ENCODE peak calls at places on chromosomes 5 and 9, in five cellular contexts. N, J, C, T and I are unnamed samples.
A peak's percentile ranks its signal among the peaks of the same experiment; 100 is the strongest.

GRCh38 chr5:73282383-73282782 is 109.4 kb downstream of the TMEM174 start:
- DNase-seq in N (no peak), J (no peak), C (no peak), T (no peak), I (no peak)

GRCh38 chr5:78666041-78666444 is 17.5 kb upstream of the LHFPL2 start:
- DNase-seq in N (no peak), J (no peak), C (peak; percentile 63), T (no peak), I (no peak)

GRCh38 chr5:178305801-178306200 is 73.2 kb upstream of the PHYKPL start:
- DNase-seq in N (no peak), J (no peak), C (no peak), T (no peak), I (no peak)

GRCh38 chr5:79845448-79846197 is 145.4 kb downstream of the MTX3 start:
- DNase-seq in N (peak; percentile 80), J (peak; percentile 5), C (peak; percentile 89), T (no peak), I (peak; percentile 83)

GRCh38 chr5:115627295-115627825 is 1.5 kb upstream of the TMED7 start:
- DNase-seq in N (no peak), J (peak; percentile 28), C (no peak), T (no peak), I (no peak)

GRCh38 chr5:926416-927171 is 33.9 kb downstream of the TRIP13 start:
- DNase-seq in N (no peak), J (no peak), C (no peak), T (peak; percentile 63), I (no peak)

GRCh38 chr5:17019324-17019723 is 83.2 kb upstream of the MYO10 start:
- DNase-seq in N (no peak), J (no peak), C (peak; percentile 72), T (no peak), I (no peak)

GRCh38 chr5:53362521-53362941 is 117.9 kb upstream of the FST start:
- DNase-seq in N (no peak), J (peak; percentile 97), C (peak; percentile 97), T (no peak), I (peak; percentile 99)

GRCh38 chr5:175079707-175080106 is 355.3 kb downstream of the MSX2 start:
- DNase-seq in N (no peak), J (no peak), C (no peak), T (no peak), I (no peak)

GRCh38 chr5:157492886-157493285 is 32.9 kb downstream of the NIPAL4 start:
- DNase-seq in N (no peak), J (no peak), C (no peak), T (no peak), I (no peak)

DNA sequence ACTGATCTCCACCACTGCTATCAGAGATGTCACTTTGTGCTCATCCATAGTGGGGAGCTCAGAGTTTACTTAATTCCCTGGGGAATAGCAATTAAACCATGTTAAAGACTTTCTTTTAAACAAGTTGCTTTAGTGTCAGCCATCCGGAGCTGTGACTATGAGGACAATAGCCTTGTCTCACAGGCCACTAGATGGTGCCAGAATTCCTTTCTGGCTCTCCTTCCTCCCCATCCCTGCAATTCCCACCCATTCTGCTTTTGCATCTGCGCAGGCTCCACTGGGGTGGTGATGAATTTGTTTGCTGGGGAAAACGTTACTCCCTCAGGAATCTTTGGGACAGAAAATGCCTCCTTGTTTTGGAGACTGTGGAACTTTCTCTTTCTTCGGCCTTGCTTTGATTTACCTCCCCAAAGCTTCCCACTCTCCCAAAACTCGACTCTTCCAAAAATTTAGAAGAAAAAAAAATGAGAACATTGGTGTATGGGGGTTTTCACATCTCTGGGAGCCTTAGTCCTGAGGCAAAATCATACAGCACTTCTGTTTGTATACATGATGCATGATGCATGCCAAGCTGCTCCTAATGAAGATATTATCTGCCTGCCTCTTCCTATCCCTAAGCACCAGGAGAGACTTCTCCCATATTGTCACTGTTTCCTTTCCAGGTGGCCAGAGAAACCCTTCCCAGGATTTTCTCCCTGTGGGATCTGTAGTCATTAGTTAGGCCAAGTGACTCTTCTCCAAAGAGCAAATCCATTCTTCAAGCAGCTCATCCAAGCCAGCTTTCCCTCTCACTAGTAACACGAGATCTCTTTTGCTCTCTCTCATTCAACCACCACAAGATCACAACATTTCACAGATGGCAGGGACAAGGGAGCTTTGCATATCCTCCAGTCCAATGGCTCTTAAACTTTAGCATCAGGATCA is 466.1 kb downstream of the TLR4 start:
- DNase-seq in N (no peak), J (peak; percentile 43), C (no peak), T (peak; percentile 66), I (peak; percentile 10)
- TF ChIP-seq CTCF in N (no peak), J (peak; percentile 56), C (peak; percentile 16), T (peak; percentile 36), I (peak; percentile 50)

GRCh38 chr5:128539038-128539429 is 989 bp upstream of the FBN2 start:
- DNase-seq in N (no peak), J (no peak), C (no peak), T (peak; percentile 79), I (peak; percentile 44)

GRCh38 chr5:128537306-128537998 is 593 bp downstream of the FBN2 start:
- DNase-seq in N (no peak), J (peak; percentile 41), C (peak; percentile 55), T (no peak), I (peak; percentile 59)

GRCh38 chr5:128538249-128539037 is 398 bp upstream of the FBN2 start:
- DNase-seq in N (no peak), J (peak; percentile 78), C (peak; percentile 80), T (peak; percentile 98), I (peak; percentile 78)

GRCh38 chr5:128536861-128537305 is 1.2 kb downstream of the FBN2 start:
- DNase-seq in N (no peak), J (no peak), C (peak; percentile 30), T (no peak), I (peak; percentile 49)

DNA sequence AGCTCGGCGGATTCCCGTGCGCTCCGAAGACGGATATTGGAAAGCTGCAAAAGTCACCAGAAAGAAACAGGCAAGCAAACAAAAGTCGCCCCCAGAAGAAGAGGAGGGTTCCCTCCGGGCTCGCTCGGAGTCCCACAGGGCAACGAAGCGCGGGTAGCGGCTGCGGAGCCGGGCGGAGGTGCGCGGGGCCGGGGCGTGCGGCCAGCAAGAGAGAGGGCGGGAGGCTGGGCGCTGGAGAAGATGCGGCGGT is at the start of gene FBN2:
- DNase-seq in N (no peak), J (no peak), C (no peak), T (no peak), I (no peak)
- H3K27ac ChIP-seq in N (peak within 1 kb of the TSS; percentile 68), J (peak within 1 kb of the TSS; percentile 46), C (peak within 1 kb of the TSS; percentile 81), T (peak within 1 kb of the TSS; percentile 97), I (peak within 1 kb of the TSS; percentile 78)

GRCh38 chr5:37840036-37840909 is at the start of gene GDNF:
- DNase-seq in N (no peak), J (no peak), C (peak; percentile 77), T (peak; percentile 65), I (peak; percentile 64)
- TF ChIP-seq CTCF in N (no peak), J (peak; percentile 13), C (peak; percentile 29), T (peak; percentile 31), I (peak; percentile 52)

GRCh38 chr9:89853161-89853560 is 248.3 kb downstream of the GADD45G start:
- DNase-seq in N (peak; percentile 40), J (no peak), C (no peak), T (no peak), I (no peak)

GRCh38 chr9:89853931-89854330 is 249.1 kb downstream of the GADD45G start:
- DNase-seq in N (no peak), J (no peak), C (no peak), T (no peak), I (no peak)

GRCh38 chr9:89850633-89851325 is 246.0 kb downstream of the GADD45G start:
- DNase-seq in N (peak; percentile 71), J (peak; percentile 11), C (peak; percentile 34), T (no peak), I (no peak)

GRCh38 chr9:89850153-89850552 is 245.3 kb downstream of the GADD45G start:
- DNase-seq in N (peak; percentile 58), J (no peak), C (no peak), T (no peak), I (no peak)

DNA sequence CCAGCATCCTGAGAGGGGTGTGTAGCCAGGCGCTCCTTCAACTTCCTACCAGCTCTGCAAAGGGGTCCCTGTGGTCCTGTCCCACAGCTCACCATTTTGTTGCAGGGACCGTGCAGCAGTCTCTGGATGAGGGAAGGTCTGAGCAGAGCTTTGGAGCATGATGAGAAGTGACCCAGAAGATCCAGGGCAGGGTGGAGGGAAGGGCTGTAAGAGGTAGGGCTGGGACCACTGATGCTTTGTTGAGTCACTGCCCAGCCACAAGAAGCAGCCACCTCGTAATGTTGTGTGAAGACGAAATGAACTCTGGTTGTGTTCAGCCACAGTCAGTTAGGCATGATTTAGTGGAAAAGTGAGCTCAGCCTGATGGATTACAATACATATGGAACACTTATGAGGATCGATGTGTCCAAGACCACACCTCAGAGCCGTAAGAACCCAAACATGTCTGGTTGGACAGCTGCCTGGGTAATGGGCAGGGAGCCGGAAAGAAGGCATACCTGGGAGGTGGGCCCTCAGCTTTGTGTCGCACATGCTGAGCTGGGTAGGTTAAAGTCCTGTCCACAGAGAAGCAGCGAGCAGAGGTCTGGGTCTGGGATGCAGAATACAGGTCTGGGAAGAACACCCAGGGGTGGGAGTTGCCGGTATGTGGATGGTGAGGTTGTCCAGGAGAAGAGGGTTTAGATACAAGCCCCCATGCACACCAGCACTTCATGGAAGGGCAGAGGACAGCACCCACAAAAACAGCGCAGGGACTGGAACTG is 250.1 kb downstream of the GADD45G start:
- DNase-seq in N (no peak), J (no peak), C (no peak), T (no peak), I (no peak)
- H3K27ac ChIP-seq in N (no peak overlapping the region), J (no peak overlapping the region), C (no peak overlapping the region), T (no peak overlapping the region), I (no peak overlapping the region)

DNA sequence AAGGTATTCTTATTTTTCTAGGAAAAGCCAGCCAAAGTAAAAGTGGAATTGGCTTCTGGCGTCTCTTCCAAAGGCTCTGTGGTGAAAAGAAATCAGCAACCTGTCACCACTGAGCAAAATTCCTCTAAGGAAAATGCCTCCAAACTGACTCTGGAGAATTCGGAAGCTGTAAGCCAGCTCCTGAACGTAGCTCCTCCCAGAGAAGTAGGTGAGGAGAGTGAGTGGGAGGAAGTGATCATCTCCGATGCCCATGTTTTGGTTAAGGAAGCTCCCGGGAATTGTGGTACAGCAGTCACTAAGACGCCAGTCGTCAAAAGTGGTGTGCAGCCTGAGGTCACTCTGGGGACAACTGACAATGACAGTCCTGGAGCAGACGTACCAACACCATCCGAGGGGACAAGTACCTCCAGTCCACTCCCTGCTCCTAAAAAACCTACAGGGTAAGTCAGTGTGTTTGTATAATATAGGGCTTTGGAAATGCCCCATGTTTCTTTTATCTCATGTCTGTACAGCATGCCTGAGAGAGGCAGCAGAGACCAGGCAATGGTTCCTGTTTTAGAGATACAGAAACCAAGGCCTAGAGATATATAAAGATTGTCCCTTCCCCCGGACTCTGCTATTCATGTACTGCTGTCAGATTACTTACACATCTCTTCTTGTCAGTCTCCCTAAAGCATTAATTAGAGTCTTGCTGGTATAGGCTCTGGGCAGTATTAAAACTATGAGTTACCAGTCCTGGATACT is 23.9 kb downstream of the HMGXB3 start:
- DNase-seq in N (no peak), J (no peak), C (peak; percentile 25), T (peak; percentile 49), I (no peak)
- TF ChIP-seq CTCF in N (no peak), J (no peak), C (peak; percentile 28), T (no peak), I (no peak)

GRCh38 chr5:32421075-32421474 is 23.5 kb downstream of the ZFR start:
- DNase-seq in N (no peak), J (no peak), C (no peak), T (no peak), I (no peak)

GRCh38 chr5:32422697-32423096 is 21.8 kb downstream of the ZFR start:
- DNase-seq in N (no peak), J (no peak), C (no peak), T (no peak), I (no peak)

GRCh38 chr5:32428426-32428825 is 16.1 kb downstream of the ZFR start:
- DNase-seq in N (no peak), J (no peak), C (no peak), T (no peak), I (no peak)

GRCh38 chr5:32426440-32427151 is 17.9 kb downstream of the ZFR start:
- DNase-seq in N (no peak), J (no peak), C (no peak), T (no peak), I (no peak)
- H3K27ac ChIP-seq in N (no peak overlapping the region), J (no peak overlapping the region), C (no peak overlapping the region), T (no peak overlapping the region), I (no peak overlapping the region)